ENCODE peak calls at places on chromosome 6, in four cellular contexts. M is NCI-H1930; H is activated T-helper 2 cell treated with anti-CD3 and anti-CD28 coated beads, Interferon-gamma antibody, Interleukin-2, Interleukin-4, amounts not matched to agents 10 μg/mL and 5 μg/mL and 100 μg/mL, durations not matched to agents 14 hours and 24 hours and 36 hours; Y is SIG-M5. E is an unnamed sample.

GRCh38 chr6:170344631-170345576 is 38.3 kb downstream of the FAM120B start:
- DNase-seq in M (no peak), H (no peak), Y (no peak), E (no peak)

GRCh38 chr6:56541736-56542366 is 100.8 kb downstream of the DST start:
- DNase-seq in M (no peak), H (no peak), Y (no peak), E (peak)

GRCh38 chr6:143742070-143742954 is 64.5 kb downstream of the PHACTR2 start:
- DNase-seq in M (no peak), H (no peak), Y (no peak), E (no peak)

GRCh38 chr6:126060400-126060799 is 74.1 kb downstream of the TRMT11 start:
- DNase-seq in M (no peak), H (no peak), Y (no peak), E (no peak)

GRCh38 chr6:145814035-145814500 is 527 bp downstream of the FBXO30 start:
- DNase-seq in M (no peak), H (no peak), Y (peak), E (peak)

GRCh38 chr6:147268254-147268653 is 64.0 kb downstream of the STXBP5 start:
- DNase-seq in M (no peak), H (no peak), Y (no peak), E (no peak)

GRCh38 chr6:101578306-101578705 is 184.8 kb downstream of the GRIK2 start:
- DNase-seq in M (no peak), H (no peak), Y (no peak), E (no peak)

GRCh38 chr6:61894536-61894935 is 391.5 kb downstream of the KHDRBS2 start:
- DNase-seq in M (no peak), H (no peak), Y (no peak), E (no peak)